ENCODE peak calls at places on chromosomes 13 and 19, in nine cellular contexts. H is MV-4-11; D is lower leg skin; F is neuronal stem cell; K is heart left ventricle; Q is fibroblast of pulmonary artery; R is mucosa of descending colon; C is cerebellar cortex; O is stimulated activated CD8-positive, alpha-beta memory T cell treated with anti-CD3 and anti-CD28 coated beads, Interleukin-12 subunit alpha, Interleukin-12 subunit beta, amount 100 ng/mL, for 4 hours. P is an unnamed sample.

GRCh38 chr19:47447470-47448359 is 24.0 kb downstream of the SLC8A2 start:
- DNase-seq in H (peak; percentile 22), D (no peak), F (peak; percentile 82), K (peak; percentile 63), Q (peak; percentile 49), R (peak; percentile 53), C (peak; percentile 75), O (no peak), P (peak; percentile 68)

GRCh38 chr13:26601669-26602068 is 44.2 kb downstream of the WASF3 start:
- DNase-seq in H (peak; percentile 86), D (no peak), F (no peak), K (no peak), Q (peak; percentile 24), R (no peak), C (peak; percentile 73), O (no peak), P (peak; percentile 66)

GRCh38 chr13:55792544-55793178 is 1348.1 kb upstream of the PRR20A start:
- DNase-seq in H (no peak), D (no peak), F (no peak), K (no peak), Q (no peak), R (no peak), C (no peak), O (no peak), P (no peak)

GRCh38 chr19:664913-665443 is 2.0 kb upstream of the RNF126 start:
- DNase-seq in H (peak; percentile 70), D (peak; percentile 59), F (peak; percentile 87), K (peak; percentile 90), Q (peak; percentile 79), R (peak; percentile 88), C (peak; percentile 81), O (peak; percentile 56), P (peak; percentile 88)

GRCh38 chr13:46631184-46631542 is 78.2 kb downstream of the LRCH1 start:
- DNase-seq in H (no peak), D (no peak), F (no peak), K (no peak), Q (no peak), R (no peak), C (no peak), O (no peak), P (no peak)

GRCh38 chr13:84430441-84430840 is 548.2 kb upstream of the SLITRK1 start:
- DNase-seq in H (no peak), D (no peak), F (no peak), K (no peak), Q (peak; percentile 4), R (no peak), C (no peak), O (no peak), P (no peak)

GRCh38 chr13:106033634-106034033 is 501.8 kb downstream of the EFNB2 start:
- DNase-seq in H (no peak), D (no peak), F (no peak), K (no peak), Q (peak; percentile 84), R (no peak), C (no peak), O (no peak), P (no peak)

GRCh38 chr19:32869369-32870153 is at the start of gene SLC7A9:
- DNase-seq in H (no peak), D (no peak), F (no peak), K (no peak), Q (no peak), R (no peak), C (no peak), O (no peak), P (no peak)

GRCh38 chr19:10701955-10702307 is 692 bp downstream of the QTRT1 start:
- DNase-seq in H (peak; percentile 40), D (no peak), F (peak; percentile 38), K (no peak), Q (no peak), R (peak; percentile 55), C (no peak), O (no peak), P (no peak)

GRCh38 chr19:29623726-29624488 is 17.8 kb downstream of the POP4 start:
- DNase-seq in H (peak; percentile 15), D (no peak), F (no peak), K (no peak), Q (no peak), R (peak; percentile 9), C (no peak), O (no peak), P (no peak)

GRCh38 chr19:6765738-6766356 is 1.4 kb downstream of the SH2D3A start:
- DNase-seq in H (no peak), D (peak; percentile 80), F (no peak), K (no peak), Q (no peak), R (peak; percentile 95), C (no peak), O (no peak), P (no peak)

GRCh38 chr13:52707375-52707774 is 32.2 kb downstream of the CNMD start:
- DNase-seq in H (no peak), D (no peak), F (no peak), K (no peak), Q (no peak), R (no peak), C (no peak), O (no peak), P (no peak)

GRCh38 chr13:110216403-110217041 is 90.4 kb downstream of the COL4A1 start:
- DNase-seq in H (no peak), D (no peak), F (no peak), K (no peak), Q (peak; percentile 96), R (no peak), C (no peak), O (no peak), P (no peak)

GRCh38 chr19:3194063-3194702 is 8.5 kb downstream of the NCLN start:
- DNase-seq in H (no peak), D (no peak), F (no peak), K (no peak), Q (peak; percentile 9), R (no peak), C (no peak), O (no peak), P (no peak)

GRCh38 chr19:14479309-14479984 is 4.3 kb upstream of the PTGER1 start:
- DNase-seq in H (no peak), D (no peak), F (no peak), K (no peak), Q (no peak), R (no peak), C (no peak), O (no peak), P (no peak)

GRCh38 chr13:113599396-113599795 is 14.8 kb downstream of the TFDP1 start:
- DNase-seq in H (no peak), D (no peak), F (no peak), K (no peak), Q (no peak), R (peak; percentile 13), C (no peak), O (no peak), P (no peak)

GRCh38 chr13:106468948-106469590 is 66.4 kb downstream of the EFNB2 start:
- DNase-seq in H (no peak), D (no peak), F (no peak), K (no peak), Q (no peak), R (no peak), C (no peak), O (no peak), P (no peak)

GRCh38 chr13:113736258-113736731 is 22.7 kb upstream of the TMEM255B start:
- DNase-seq in H (peak; percentile 63), D (no peak), F (no peak), K (no peak), Q (no peak), R (peak; percentile 62), C (no peak), O (no peak), P (no peak)

GRCh38 chr19:8639821-8640401 is 9.5 kb downstream of the NFILZ start:
- DNase-seq in H (peak; percentile 54), D (no peak), F (no peak), K (no peak), Q (peak; percentile 40), R (no peak), C (no peak), O (no peak), P (no peak)

GRCh38 chr13:39129253-39129652 is 91.0 kb downstream of the NHLRC3 start:
- DNase-seq in H (no peak), D (no peak), F (no peak), K (no peak), Q (no peak), R (no peak), C (peak; percentile 77), O (no peak), P (no peak)